ENCODE peak calls at places on chromosomes 4 and X, in five cellular contexts. H, B, I, G and J are unnamed samples.

GRCh38 chr4:83293305-83294046 is 8.9 kb upstream of the COQ2 start:
- DNase-seq in I (no peak), B (no peak), H (no peak), G (no peak), J (no peak)

GRCh38 chrX:139287155-139287924 is 243.2 kb upstream of the F9 start:
- DNase-seq in B (no peak), H (no peak), I (no peak), G (no peak), J (no peak)

GRCh38 chr4:3384771-3385701 is 56.7 kb upstream of the HGFAC start:
- DNase-seq in I (no peak), B (no peak), H (no peak), G (no peak), J (no peak)

GRCh38 chrX:31190221-31190975 is 118.6 kb upstream of the FTHL17 start:
- DNase-seq in G (no peak), I (no peak), B (no peak), H (no peak), J (no peak)

GRCh38 chr4:13989496-13989895 is 362.0 kb upstream of the BOD1L1 start:
- DNase-seq in B (no peak), G (no peak), H (peak; percentile 66), I (no peak), J (no peak)

GRCh38 chrX:153723351-153724251 is 586 bp downstream of the BCAP31 start:
- DNase-seq in G (no peak), H (peak; percentile 42), B (peak; percentile 54), I (no peak), J (no peak)

GRCh38 chrX:72003811-72004750 is 93.4 kb downstream of the NHSL2 start:
- DNase-seq in I (peak; percentile 20), H (peak; percentile 72), B (no peak), G (no peak), J (no peak)

GRCh38 chr4:167218022-167218608 is 16.2 kb downstream of the SPOCK3 start:
- DNase-seq in H (no peak), G (no peak), B (no peak), I (no peak), J (no peak)

GRCh38 chr4:90982787-90983186 is 855.6 kb downstream of the CCSER1 start:
- DNase-seq in B (no peak), G (no peak), H (no peak), I (no peak), J (no peak)

GRCh38 chr4:127936974-127937373 is 28.0 kb downstream of the MFSD8 start:
- DNase-seq in H (peak; percentile 33), I (no peak), G (no peak), B (no peak), J (no peak)

GRCh38 chr4:23789765-23790164 is 100.1 kb downstream of the PPARGC1A start:
- DNase-seq in I (no peak), B (no peak), G (no peak), H (peak; percentile 87), J (no peak)

GRCh38 chr4:77021614-77022089 is 54.1 kb downstream of the CCNI start:
- DNase-seq in G (no peak), H (peak; percentile 98), B (no peak), I (no peak), J (no peak)

GRCh38 chr4:108126806-108127205 is 41.9 kb downstream of the LEF1 start:
- DNase-seq in B (no peak), G (no peak), H (no peak), I (no peak), J (no peak)

GRCh38 chr4:40289366-40290188 is 45.6 kb upstream of the CHRNA9 start:
- DNase-seq in B (peak; percentile 63), I (no peak), G (peak; percentile 51), H (no peak), J (no peak)

GRCh38 chr4:38056024-38056685 is 96.0 kb downstream of the PTTG2 start:
- DNase-seq in G (no peak), H (no peak), I (no peak), B (no peak), J (no peak)

GRCh38 chr4:72983706-72984105 is 85.8 kb downstream of the COX18 start:
- DNase-seq in B (no peak), I (no peak), G (no peak), H (no peak), J (no peak)

GRCh38 chr4:22338806-22339205 is 177.1 kb downstream of the ADGRA3 start:
- DNase-seq in B (no peak), I (peak; percentile 13), G (no peak), H (no peak), J (no peak)

GRCh38 chr4:1767770-1768366 is 25.2 kb upstream of the FGFR3 start:
- DNase-seq in H (peak; percentile 31), I (no peak), B (no peak), G (no peak), J (no peak)

GRCh38 chr4:135464311-135464710 is 1262.7 kb upstream of the PABPC4L start:
- DNase-seq in B (no peak), H (no peak), G (no peak), I (no peak), J (no peak)

GRCh38 chr4:31175242-31175910 is 455.2 kb downstream of the PCDH7 start:
- DNase-seq in H (no peak), I (no peak), G (no peak), B (no peak), J (no peak)

GRCh38 chr4:19455196-19455595 is 796.5 kb upstream of the SLIT2 start:
- DNase-seq in G (no peak), I (no peak), H (no peak), B (no peak), J (no peak)

GRCh38 chrX:25524150-25524549 is 508.4 kb upstream of the ARX start:
- DNase-seq in G (no peak), H (peak; percentile 1), B (no peak), I (no peak), J (no peak)

GRCh38 chr4:75497133-75497532 is 17.1 kb downstream of the RCHY1 start:
- DNase-seq in I (no peak), B (no peak), H (peak; percentile 20), G (no peak), J (no peak)

GRCh38 chr4:173253561-173253960 is 80.6 kb downstream of the HMGB2 start:
- DNase-seq in H (no peak), B (no peak), I (peak; percentile 37), G (no peak), J (no peak)

GRCh38 chr4:24794916-24795665 is at the start of gene SOD3:
- DNase-seq in G (no peak), I (peak; percentile 75), H (peak; percentile 92), B (no peak), J (peak; percentile 73)

GRCh38 chrX:13223868-13224555 is 95.8 kb downstream of the ATXN3L start:
- DNase-seq in B (no peak), I (no peak), G (no peak), H (peak; percentile 87), J (no peak)

GRCh38 chr4:141686146-141686775 is 49.9 kb downstream of the IL15 start:
- DNase-seq in G (no peak), B (no peak), I (no peak), H (peak; percentile 15), J (no peak)

GRCh38 chr4:145852256-145852839 is 86.3 kb downstream of the ZNF827 start:
- DNase-seq in G (no peak), H (peak; percentile 44), B (no peak), I (no peak), J (no peak)

GRCh38 chr4:141957416-141957815 is 321.0 kb downstream of the IL15 start:
- DNase-seq in H (peak; percentile 55), B (no peak), G (no peak), I (no peak), J (no peak)

GRCh38 chrX:72045552-72046277 is 86.0 kb downstream of the RTL5 start:
- DNase-seq in B (no peak), I (no peak), G (no peak), H (no peak), J (no peak)

GRCh38 chrX:45850775-45851433 is 650.2 kb upstream of the DIPK2B start:
- DNase-seq in G (peak; percentile 11), I (no peak), H (peak; percentile 39), B (peak; percentile 4), J (no peak)

GRCh38 chr4:120718979-120719566 is 203.5 kb downstream of the PRDM5 start:
- DNase-seq in G (no peak), B (peak; percentile 12), I (no peak), H (peak; percentile 67), J (no peak)

GRCh38 chrX:413322-414201 is 26.9 kb upstream of the PPP2R3B start:
- DNase-seq in B (no peak), H (peak; percentile 25), G (no peak), I (no peak), J (no peak)

GRCh38 chr4:174375422-174375821 is 91.7 kb downstream of the CEP44 start:
- DNase-seq in B (no peak), H (no peak), I (no peak), G (no peak), J (no peak)

GRCh38 chr4:119955256-119955655 is 111.4 kb downstream of the MAD2L1 start:
- DNase-seq in B (no peak), G (no peak), H (no peak), I (no peak), J (no peak)

GRCh38 chrX:91108761-91109160 is 325.9 kb upstream of the PABPC5 start:
- DNase-seq in I (no peak), H (no peak), B (no peak), G (no peak), J (no peak)